ENCODE peak calls at places on chromosomes 4 and X, in five cellular contexts. One of them, this sample, is unnamed. For H3K79me2, the result is how much of the 10 kb centered on the place peaks cover.

GRCh38 chrX:136112286-136112685 is 35.0 kb upstream of the FHL1 start:
- DNase-seq in SK-N-SH: no peak
- DNase-seq in K562: no peak
- DNase-seq in H1: no peak
- DNase-seq in HepG2: no peak
- DNase-seq in this sample: no peak

GRCh38 chr4:132297346-132297745 is 851.7 kb upstream of the PCDH10 start:
- DNase-seq in SK-N-SH: no peak
- DNase-seq in K562: no peak
- DNase-seq in H1: no peak
- DNase-seq in HepG2: no peak
- DNase-seq in this sample: no peak

GRCh38 chrX:53279296-53280237 is 1.8 kb downstream of the IQSEC2 start:
- DNase-seq in SK-N-SH: no peak
- DNase-seq in K562: peak
- DNase-seq in H1: no peak
- DNase-seq in HepG2: no peak
- DNase-seq in this sample: no peak

GRCh38 chr4:176334066-176334465 is 14.3 kb downstream of the SPCS3 start:
- DNase-seq in SK-N-SH: no peak
- DNase-seq in K562: no peak
- DNase-seq in H1: no peak
- DNase-seq in HepG2: no peak
- DNase-seq in this sample: no peak

GRCh38 chrX:150212672-150213480 is 150.2 kb upstream of the MAMLD1 start:
- DNase-seq in SK-N-SH: no peak
- DNase-seq in K562: no peak
- DNase-seq in H1: no peak
- DNase-seq in HepG2: no peak
- DNase-seq in this sample: no peak

GRCh38 chrX:103063191-103063845 is 653 bp downstream of the BEX1 start:
- DNase-seq in SK-N-SH: peak
- DNase-seq in K562: peak
- DNase-seq in H1: peak
- DNase-seq in HepG2: peak
- DNase-seq in this sample: no peak

GRCh38 chrX:119062750-119063374 is 9.9 kb upstream of the CT47C1 start:
- DNase-seq in SK-N-SH: no peak
- DNase-seq in K562: peak
- DNase-seq in H1: no peak
- DNase-seq in HepG2: no peak
- DNase-seq in this sample: no peak

GRCh38 chr4:168496834-168497233 is at the start of gene PALLD:
- DNase-seq in SK-N-SH: no peak
- DNase-seq in K562: no peak
- DNase-seq in H1: no peak
- DNase-seq in HepG2: no peak
- DNase-seq in this sample: no peak

GRCh38 chrX:55488559-55489314 is 911 bp downstream of the USP51 start:
- DNase-seq in SK-N-SH: peak
- DNase-seq in K562: peak
- DNase-seq in H1: no peak
- DNase-seq in HepG2: no peak
- DNase-seq in this sample: peak

GRCh38 chr4:73133784-73134183 is 64.3 kb upstream of the COX18 start:
- DNase-seq in SK-N-SH: no peak
- DNase-seq in K562: no peak
- DNase-seq in H1: no peak
- DNase-seq in HepG2: no peak
- DNase-seq in this sample: no peak

GRCh38 chr4:123746981-123747380 is 350.4 kb downstream of the SPRY1 start:
- DNase-seq in SK-N-SH: no peak
- DNase-seq in K562: no peak
- DNase-seq in H1: no peak
- DNase-seq in HepG2: no peak
- DNase-seq in this sample: no peak
- TF ChIP-seq CTCF in SK-N-SH: no peak
- TF ChIP-seq CTCF in K562: no peak
- TF ChIP-seq CTCF in H1: peak
- TF ChIP-seq CTCF in HepG2: no peak
- TF ChIP-seq CTCF in this sample: no peak

DNA sequence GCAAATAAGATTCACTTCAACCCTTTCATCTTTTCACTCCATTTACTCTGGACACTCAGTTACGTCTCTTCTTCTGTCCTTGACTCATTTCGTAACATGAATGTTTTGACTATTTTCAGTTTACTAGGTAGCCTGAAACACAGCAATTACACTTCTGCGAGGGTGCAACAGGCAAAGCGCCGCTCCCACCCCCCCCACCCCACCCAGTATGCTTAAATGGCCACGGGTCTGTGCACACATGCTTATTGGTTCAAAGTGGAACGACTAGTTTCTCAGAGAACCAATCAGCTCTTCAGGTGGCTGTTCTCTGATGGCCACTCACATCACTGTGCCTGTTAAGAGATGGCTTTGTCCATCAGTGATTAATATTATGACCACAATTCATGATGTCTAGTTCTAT is 3.5 kb downstream of the BEND4 start:
- DNase-seq in SK-N-SH: peak
- DNase-seq in K562: no peak
- DNase-seq in H1: no peak
- DNase-seq in HepG2: no peak
- DNase-seq in this sample: no peak
- TF ChIP-seq RFX5 in SK-N-SH: no peak
- TF ChIP-seq RFX5 in K562: no peak
- TF ChIP-seq RFX5 in H1: no peak
- TF ChIP-seq RFX5 in HepG2: no peak
- TF ChIP-seq RFX5 in this sample: no peak

GRCh38 chr4:147802346-147802745 is 70.5 kb downstream of the ARHGAP10 start:
- DNase-seq in SK-N-SH: no peak
- DNase-seq in K562: no peak
- DNase-seq in H1: no peak
- DNase-seq in HepG2: no peak
- DNase-seq in this sample: no peak
- H3K79me2 ChIP-seq in SK-N-SH: half or more
- H3K79me2 ChIP-seq in K562: under half
- H3K79me2 ChIP-seq in H1: under half
- H3K79me2 ChIP-seq in HepG2: under half
- H3K79me2 ChIP-seq in this sample: half or more

GRCh38 chr4:33649015-33649414 is 2595.3 kb downstream of the ARAP2 start:
- DNase-seq in SK-N-SH: no peak
- DNase-seq in K562: no peak
- DNase-seq in H1: no peak
- DNase-seq in HepG2: no peak
- DNase-seq in this sample: no peak
- TF ChIP-seq CTCF in SK-N-SH: peak
- TF ChIP-seq CTCF in K562: no peak
- TF ChIP-seq CTCF in H1: peak
- TF ChIP-seq CTCF in HepG2: no peak
- TF ChIP-seq CTCF in this sample: peak

DNA sequence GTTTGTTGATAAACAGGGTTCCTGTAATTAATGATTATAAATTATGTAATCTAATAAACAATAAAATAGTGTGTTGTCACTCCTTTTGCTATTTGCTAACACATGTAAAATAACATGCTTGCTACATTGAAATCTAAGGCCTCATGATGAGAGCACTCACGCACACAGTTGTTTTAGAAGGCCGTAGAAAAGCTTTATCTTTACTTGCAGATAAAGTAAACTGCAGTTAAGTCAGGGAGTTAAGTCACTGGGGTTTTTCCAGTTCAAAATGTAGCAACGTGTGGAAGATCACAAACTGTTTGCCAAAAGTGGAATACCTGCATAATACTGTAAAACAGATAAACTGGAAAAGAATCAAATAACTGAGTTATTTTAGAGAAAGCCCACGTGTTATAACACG is 187.3 kb upstream of the PACRGL start:
- DNase-seq in SK-N-SH: no peak
- DNase-seq in K562: no peak
- DNase-seq in H1: no peak
- DNase-seq in HepG2: no peak
- DNase-seq in this sample: no peak
- TF ChIP-seq RFX5 in SK-N-SH: no peak
- TF ChIP-seq RFX5 in K562: no peak
- TF ChIP-seq RFX5 in H1: no peak
- TF ChIP-seq RFX5 in HepG2: no peak
- TF ChIP-seq RFX5 in this sample: no peak

GRCh38 chrX:45751156-45751555 is 550.5 kb upstream of the DIPK2B start:
- DNase-seq in SK-N-SH: no peak
- DNase-seq in K562: no peak
- DNase-seq in H1: no peak
- DNase-seq in HepG2: no peak
- DNase-seq in this sample: no peak

GRCh38 chrX:45747905-45748304 is 547.2 kb upstream of the DIPK2B start:
- DNase-seq in SK-N-SH: no peak
- DNase-seq in K562: no peak
- DNase-seq in H1: no peak
- DNase-seq in HepG2: no peak
- DNase-seq in this sample: no peak

GRCh38 chrX:45748443-45748842 is 547.8 kb upstream of the DIPK2B start:
- DNase-seq in SK-N-SH: no peak
- DNase-seq in K562: no peak
- DNase-seq in H1: no peak
- DNase-seq in HepG2: no peak
- DNase-seq in this sample: no peak

GRCh38 chrX:45750639-45751038 is 550.0 kb upstream of the DIPK2B start:
- DNase-seq in SK-N-SH: no peak
- DNase-seq in K562: no peak
- DNase-seq in H1: no peak
- DNase-seq in HepG2: no peak
- DNase-seq in this sample: no peak

GRCh38 chrX:45749375-45749774 is 548.7 kb upstream of the DIPK2B start:
- DNase-seq in SK-N-SH: no peak
- DNase-seq in K562: no peak
- DNase-seq in H1: no peak
- DNase-seq in HepG2: no peak
- DNase-seq in this sample: no peak
- H3K79me2 ChIP-seq in SK-N-SH: half or more
- H3K79me2 ChIP-seq in K562: under half
- H3K79me2 ChIP-seq in H1: under half
- H3K79me2 ChIP-seq in HepG2: under half
- H3K79me2 ChIP-seq in this sample: under half

DNA sequence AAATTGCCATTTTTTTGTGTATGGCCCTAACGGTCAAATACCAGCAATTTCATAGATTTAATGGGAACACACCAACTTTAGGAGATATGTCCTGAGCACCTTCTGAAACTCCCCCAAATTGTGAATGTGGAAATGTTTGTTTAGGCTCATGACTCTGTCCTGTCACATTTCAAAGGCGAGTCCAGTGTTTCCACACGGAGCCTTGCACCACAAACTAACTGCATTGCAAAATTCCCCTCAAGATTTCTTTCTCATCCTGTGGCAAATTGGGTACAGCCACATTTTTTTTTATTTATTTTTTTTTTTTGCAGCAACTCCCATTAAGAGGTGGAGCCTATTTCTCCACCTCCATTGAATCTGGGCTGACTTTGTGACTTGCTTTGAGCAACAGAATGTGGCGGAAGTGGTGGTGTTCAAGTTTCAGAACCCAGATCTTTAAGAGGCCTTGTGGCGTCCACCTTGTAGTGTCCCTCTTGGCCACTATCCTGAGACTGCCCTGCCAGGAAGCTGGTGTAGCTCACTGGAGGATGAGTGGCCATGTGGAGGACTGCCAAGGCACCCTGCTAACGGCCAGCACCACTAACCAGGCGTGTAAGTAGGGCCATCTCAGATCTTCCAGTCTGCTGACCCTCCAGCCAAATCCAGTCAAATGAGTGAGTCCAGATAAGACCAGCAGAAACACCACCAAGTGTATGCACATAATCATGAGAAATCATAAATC is 172.4 kb upstream of the SCML1 start:
- DNase-seq in SK-N-SH: no peak
- DNase-seq in K562: no peak
- DNase-seq in H1: no peak
- DNase-seq in HepG2: no peak
- DNase-seq in this sample: no peak
- TF ChIP-seq CTCF in SK-N-SH: no peak
- TF ChIP-seq CTCF in K562: no peak
- TF ChIP-seq CTCF in H1: no peak
- TF ChIP-seq CTCF in HepG2: no peak
- TF ChIP-seq CTCF in this sample: no peak

This sample was measured in GM12878.